ENCODE peak calls at places on chromosomes 4 and X, in five cellular contexts. One of them, this sample, is unnamed.
A peak's percentile ranks its signal among the peaks of the same experiment; 100 is the strongest.

GRCh38 chr4:10458190-10458589 is 964 bp upstream of the ZNF518B start:
- DNase-seq in heart right ventricle: no peak
- DNase-seq in kidney: peak; percentile 67
- DNase-seq in left lung: no peak
- DNase-seq in IMR-90: no peak
- DNase-seq in this sample: no peak

GRCh38 chrX:49165901-49166881 is 3.6 kb downstream of the MAGIX start:
- DNase-seq in IMR-90: peak; percentile 61
- DNase-seq in kidney: peak; percentile 95
- DNase-seq in left lung: peak; percentile 89
- DNase-seq in heart right ventricle: peak; percentile 83
- DNase-seq in this sample: peak; percentile 55

GRCh38 chr4:161799687-161800086 is 364.1 kb downstream of the FSTL5 start:
- DNase-seq in IMR-90: peak; percentile 2
- DNase-seq in kidney: no peak
- DNase-seq in heart right ventricle: no peak
- DNase-seq in left lung: no peak
- DNase-seq in this sample: peak; percentile 1

GRCh38 chr4:7074423-7074822 is 6.6 kb upstream of the GRPEL1 start:
- DNase-seq in left lung: peak; percentile 45
- DNase-seq in heart right ventricle: no peak
- DNase-seq in kidney: no peak
- DNase-seq in IMR-90: no peak
- DNase-seq in this sample: no peak

GRCh38 chr4:55086561-55086960 is 38.8 kb downstream of the KDR start:
- DNase-seq in left lung: no peak
- DNase-seq in kidney: no peak
- DNase-seq in heart right ventricle: no peak
- DNase-seq in IMR-90: no peak
- DNase-seq in this sample: no peak

GRCh38 chr4:71520850-71521249 is 182.0 kb downstream of the SLC4A4 start:
- DNase-seq in left lung: no peak
- DNase-seq in kidney: no peak
- DNase-seq in IMR-90: peak; percentile 5
- DNase-seq in heart right ventricle: no peak
- DNase-seq in this sample: no peak

GRCh38 chr4:35151816-35152572 is 1092.3 kb downstream of the ARAP2 start:
- DNase-seq in heart right ventricle: no peak
- DNase-seq in IMR-90: no peak
- DNase-seq in kidney: no peak
- DNase-seq in left lung: no peak
- DNase-seq in this sample: peak; percentile 63

GRCh38 chr4:15368906-15369305 is 58.9 kb upstream of the C1QTNF7 start:
- DNase-seq in heart right ventricle: no peak
- DNase-seq in left lung: no peak
- DNase-seq in kidney: no peak
- DNase-seq in IMR-90: peak; percentile 55
- DNase-seq in this sample: no peak

GRCh38 chr4:7480423-7480822 is 45.7 kb upstream of the PSAPL1 start:
- DNase-seq in kidney: no peak
- DNase-seq in IMR-90: no peak
- DNase-seq in left lung: peak; percentile 61
- DNase-seq in heart right ventricle: no peak
- DNase-seq in this sample: no peak

GRCh38 chr4:139794158-139794954 is 128.7 kb downstream of the MGST2 start:
- DNase-seq in heart right ventricle: no peak
- DNase-seq in left lung: no peak
- DNase-seq in IMR-90: peak; percentile 36
- DNase-seq in kidney: no peak
- DNase-seq in this sample: no peak

GRCh38 chrX:113492895-113493294 is 652.3 kb upstream of the AMOT start:
- DNase-seq in kidney: no peak
- DNase-seq in left lung: no peak
- DNase-seq in IMR-90: no peak
- DNase-seq in heart right ventricle: no peak
- DNase-seq in this sample: no peak

GRCh38 chr4:128725405-128725804 is 84.1 kb upstream of the JADE1 start:
- DNase-seq in IMR-90: no peak
- DNase-seq in left lung: no peak
- DNase-seq in kidney: no peak
- DNase-seq in heart right ventricle: no peak
- DNase-seq in this sample: no peak

GRCh38 chr4:128288689-128289106 is 1.1 kb upstream of the PGRMC2 start:
- DNase-seq in kidney: no peak
- DNase-seq in left lung: no peak
- DNase-seq in heart right ventricle: no peak
- DNase-seq in IMR-90: peak; percentile 56
- DNase-seq in this sample: no peak

GRCh38 chrX:120514236-120514635 is 45.1 kb upstream of the LAMP2 start:
- DNase-seq in kidney: no peak
- DNase-seq in IMR-90: peak; percentile 25
- DNase-seq in left lung: no peak
- DNase-seq in heart right ventricle: no peak
- DNase-seq in this sample: peak; percentile 14

GRCh38 chr4:16229604-16230003 is 3.3 kb upstream of the TAPT1 start:
- DNase-seq in left lung: no peak
- DNase-seq in heart right ventricle: no peak
- DNase-seq in kidney: no peak
- DNase-seq in IMR-90: no peak
- DNase-seq in this sample: no peak

GRCh38 chr4:123841431-123842121 is 445.0 kb downstream of the SPRY1 start:
- DNase-seq in kidney: no peak
- DNase-seq in left lung: no peak
- DNase-seq in heart right ventricle: no peak
- DNase-seq in IMR-90: no peak
- DNase-seq in this sample: no peak

GRCh38 chr4:11106190-11106589 is 322.5 kb downstream of the HS3ST1 start:
- DNase-seq in heart right ventricle: no peak
- DNase-seq in IMR-90: no peak
- DNase-seq in left lung: no peak
- DNase-seq in kidney: no peak
- DNase-seq in this sample: no peak

GRCh38 chr4:106261980-106262379 is 54.0 kb downstream of the TBCK start:
- DNase-seq in heart right ventricle: no peak
- DNase-seq in kidney: no peak
- DNase-seq in left lung: no peak
- DNase-seq in IMR-90: no peak
- DNase-seq in this sample: no peak

GRCh38 chrX:56233100-56233499 is 944 bp downstream of the KLF8 start:
- DNase-seq in IMR-90: no peak
- DNase-seq in heart right ventricle: no peak
- DNase-seq in kidney: peak; percentile 66
- DNase-seq in left lung: no peak
- DNase-seq in this sample: no peak

GRCh38 chr4:174256277-174256713 is 27.2 kb downstream of the FBXO8 start:
- DNase-seq in kidney: no peak
- DNase-seq in left lung: no peak
- DNase-seq in heart right ventricle: no peak
- DNase-seq in IMR-90: peak; percentile 63
- DNase-seq in this sample: no peak

GRCh38 chr4:38131371-38132139 is 171.4 kb downstream of the PTTG2 start:
- DNase-seq in left lung: no peak
- DNase-seq in kidney: no peak
- DNase-seq in IMR-90: no peak
- DNase-seq in heart right ventricle: no peak
- DNase-seq in this sample: no peak

GRCh38 chr4:185020293-185020808 is 2.1 kb downstream of the HELT start:
- DNase-seq in kidney: no peak
- DNase-seq in heart right ventricle: no peak
- DNase-seq in left lung: no peak
- DNase-seq in IMR-90: no peak
- DNase-seq in this sample: peak; percentile 45

GRCh38 chr4:185017964-185018772 is at the start of gene HELT:
- DNase-seq in kidney: no peak
- DNase-seq in left lung: no peak
- DNase-seq in IMR-90: no peak
- DNase-seq in heart right ventricle: no peak
- DNase-seq in this sample: no peak

GRCh38 chr4:185018834-185019450 is 652 bp downstream of the HELT start:
- DNase-seq in left lung: no peak
- DNase-seq in heart right ventricle: no peak
- DNase-seq in IMR-90: no peak
- DNase-seq in kidney: no peak
- DNase-seq in this sample: no peak

GRCh38 chr4:185020863-185021761 is 2.8 kb downstream of the HELT start:
- DNase-seq in heart right ventricle: no peak
- DNase-seq in IMR-90: no peak
- DNase-seq in kidney: no peak
- DNase-seq in left lung: no peak
- DNase-seq in this sample: no peak

DNA sequence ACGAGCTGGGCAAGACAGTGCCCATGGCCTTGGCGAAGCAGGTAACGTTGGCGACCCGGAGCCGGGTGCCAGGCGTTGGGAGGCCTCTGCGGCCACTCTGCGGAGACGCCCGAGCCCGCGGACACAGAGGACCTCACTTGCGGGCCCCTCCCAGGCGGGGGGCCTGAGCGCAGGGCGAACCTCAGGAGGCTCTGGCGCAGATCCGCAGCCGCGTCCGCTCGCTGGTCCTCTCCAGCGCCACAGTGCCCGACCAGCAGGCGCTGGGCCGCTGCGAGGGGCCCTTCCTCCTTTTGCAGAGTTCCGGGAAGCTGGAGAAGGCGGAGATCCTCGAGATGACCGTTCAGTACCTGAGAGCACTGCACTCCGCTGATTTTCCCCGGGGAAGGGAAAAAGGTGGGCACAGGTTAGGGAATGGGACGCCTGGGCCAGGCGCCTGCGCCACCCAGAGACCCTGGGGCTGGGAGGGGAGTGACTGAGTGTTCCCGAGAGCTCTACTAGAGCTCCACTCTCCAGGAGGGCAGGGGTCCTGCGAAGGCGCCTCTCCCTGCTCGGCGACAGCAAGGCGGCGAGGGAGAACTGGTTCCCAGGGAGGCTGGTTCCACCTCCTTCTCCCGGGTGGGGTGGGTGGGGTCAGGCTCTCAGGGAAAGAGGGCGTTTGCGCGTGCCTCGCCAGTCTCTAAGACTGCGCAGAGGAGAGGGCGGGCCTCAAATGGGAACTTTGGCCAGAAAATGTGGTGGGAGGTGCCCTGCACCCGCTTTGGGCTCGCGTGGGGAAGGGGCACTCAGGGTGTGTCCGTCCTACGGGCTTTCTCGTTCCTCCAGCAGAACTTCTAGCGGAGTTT is 1.4 kb downstream of the HELT start:
- DNase-seq in heart right ventricle: no peak
- DNase-seq in left lung: no peak
- DNase-seq in IMR-90: no peak
- DNase-seq in kidney: no peak
- DNase-seq in this sample: no peak
- H3K4me3 ChIP-seq in heart right ventricle: peak overlapping the region; percentile 3
- H3K4me3 ChIP-seq in left lung: no peak overlapping the region
- H3K4me3 ChIP-seq in IMR-90: no peak overlapping the region
- H3K4me3 ChIP-seq in kidney: peak overlapping the region; percentile 35
- H3K4me3 ChIP-seq in this sample: peak overlapping the region; percentile 28

GRCh38 chr4:1411436-1412375 is 5.5 kb upstream of the NKX1-1 start:
- DNase-seq in heart right ventricle: no peak
- DNase-seq in kidney: no peak
- DNase-seq in left lung: peak; percentile 40
- DNase-seq in IMR-90: no peak
- DNase-seq in this sample: no peak
- TF ChIP-seq CTCF in heart right ventricle: no peak
- TF ChIP-seq CTCF in kidney: no peak
- TF ChIP-seq CTCF in left lung: no peak
- TF ChIP-seq CTCF in IMR-90: no peak
- TF ChIP-seq CTCF in this sample: no peak

GRCh38 chr4:2583517-2583916 is 47.1 kb downstream of the FAM193A start:
- DNase-seq in left lung: no peak
- DNase-seq in IMR-90: peak; percentile 41
- DNase-seq in kidney: no peak
- DNase-seq in heart right ventricle: no peak
- DNase-seq in this sample: peak; percentile 53

GRCh38 chr4:2587215-2587823 is 50.9 kb downstream of the FAM193A start:
- DNase-seq in IMR-90: peak; percentile 32
- DNase-seq in left lung: no peak
- DNase-seq in kidney: no peak
- DNase-seq in heart right ventricle: no peak
- DNase-seq in this sample: no peak

GRCh38 chr4:2583092-2583491 is 46.6 kb downstream of the FAM193A start:
- DNase-seq in heart right ventricle: no peak
- DNase-seq in kidney: no peak
- DNase-seq in IMR-90: no peak
- DNase-seq in left lung: no peak
- DNase-seq in this sample: no peak

GRCh38 chr4:2588259-2588658 is 51.8 kb downstream of the FAM193A start:
- DNase-seq in kidney: no peak
- DNase-seq in IMR-90: no peak
- DNase-seq in left lung: no peak
- DNase-seq in heart right ventricle: no peak
- DNase-seq in this sample: no peak

GRCh38 chr4:2586502-2586901 is 50.1 kb downstream of the FAM193A start:
- DNase-seq in left lung: no peak
- DNase-seq in kidney: no peak
- DNase-seq in heart right ventricle: no peak
- DNase-seq in IMR-90: no peak
- DNase-seq in this sample: no peak
- H3K4me1 ChIP-seq in left lung: peaks cover 26% of the 10 kb centered on the region
- H3K4me1 ChIP-seq in kidney: peaks cover 25% of the 10 kb centered on the region
- H3K4me1 ChIP-seq in heart right ventricle: peaks cover 17% of the 10 kb centered on the region
- H3K4me1 ChIP-seq in IMR-90: peaks cover 21% of the 10 kb centered on the region
- H3K4me1 ChIP-seq in this sample: peaks cover 10% of the 10 kb centered on the region

GRCh38 chr4:3386486-3386885 is 55.3 kb upstream of the HGFAC start:
- DNase-seq in IMR-90: no peak
- DNase-seq in heart right ventricle: no peak
- DNase-seq in left lung: no peak
- DNase-seq in kidney: peak; percentile 54
- DNase-seq in this sample: no peak
- H3K4me3 ChIP-seq in IMR-90: no peak overlapping the region
- H3K4me3 ChIP-seq in heart right ventricle: no peak overlapping the region
- H3K4me3 ChIP-seq in left lung: no peak overlapping the region
- H3K4me3 ChIP-seq in kidney: peak overlapping the region; percentile 77
- H3K4me3 ChIP-seq in this sample: no peak overlapping the region

GRCh38 chrX:65194547-65194946 is 218.3 kb upstream of the ZC4H2 start:
- DNase-seq in IMR-90: no peak
- DNase-seq in kidney: no peak
- DNase-seq in heart right ventricle: no peak
- DNase-seq in left lung: no peak
- DNase-seq in this sample: no peak

GRCh38 chrX:65195621-65196020 is 219.4 kb upstream of the ZC4H2 start:
- DNase-seq in kidney: no peak
- DNase-seq in heart right ventricle: no peak
- DNase-seq in left lung: no peak
- DNase-seq in IMR-90: no peak
- DNase-seq in this sample: peak; percentile 61

GRCh38 chrX:65196758-65197371 is 220.6 kb upstream of the ZC4H2 start:
- DNase-seq in left lung: no peak
- DNase-seq in kidney: no peak
- DNase-seq in IMR-90: no peak
- DNase-seq in heart right ventricle: no peak
- DNase-seq in this sample: peak; percentile 84
- TF ChIP-seq CTCF in left lung: no peak
- TF ChIP-seq CTCF in kidney: peak; percentile 13
- TF ChIP-seq CTCF in IMR-90: no peak
- TF ChIP-seq CTCF in heart right ventricle: peak; percentile 19
- TF ChIP-seq CTCF in this sample: peak; percentile 40

GRCh38 chr4:102809691-102810090 is 17.7 kb downstream of the UBE2D3 start:
- DNase-seq in IMR-90: peak; percentile 62
- DNase-seq in heart right ventricle: no peak
- DNase-seq in kidney: no peak
- DNase-seq in left lung: no peak
- DNase-seq in this sample: no peak
- H3K4me1 ChIP-seq in IMR-90: peaks cover 6% of the 10 kb centered on the region
- H3K4me1 ChIP-seq in heart right ventricle: peaks cover 2% of the 10 kb centered on the region
- H3K4me1 ChIP-seq in kidney: peaks cover 9% of the 10 kb centered on the region
- H3K4me1 ChIP-seq in left lung: peaks cover 22% of the 10 kb centered on the region
- H3K4me1 ChIP-seq in this sample: no peaks in the 10 kb centered on the region

This sample was measured in Caco-2.